ENCODE peak calls at places on chromosomes 6 and 20, in seven cellular contexts. H is lower leg skin; S is Daoy; E is epithelial cell of esophagus; G is effector CD4-positive, alpha-beta T cell; U is NCI-H187 treated with DMSO at 0.1 percent for 48 hours; D is body of pancreas. O is an unnamed sample.

GRCh38 chr20:32893878-32894483 is 35.3 kb downstream of the EFCAB8 start:
- DNase-seq in E (peak), U (no peak), G (no peak), S (peak), D (peak), H (no peak), O (no peak)

GRCh38 chr20:51862796-51863195 is 60.5 kb upstream of the SALL4 start:
- DNase-seq in D (no peak), U (no peak), H (no peak), S (peak), G (no peak), E (no peak), O (no peak)

GRCh38 chr6:24827162-24827561 is 28.4 kb upstream of the ARMH2 start:
- DNase-seq in E (peak), D (peak), S (no peak), H (no peak), U (no peak), G (no peak), O (no peak)

GRCh38 chr6:51618563-51618962 is 468.9 kb downstream of the PKHD1 start:
- DNase-seq in H (no peak), U (no peak), E (peak), S (no peak), D (no peak), G (no peak), O (no peak)

GRCh38 chr6:54860739-54861138 is 14.2 kb downstream of the FAM83B start:
- DNase-seq in S (peak), G (no peak), U (no peak), D (no peak), H (no peak), E (peak), O (no peak)

GRCh38 chr6:169232507-169232931 is 21.1 kb downstream of the THBS2 start:
- DNase-seq in U (no peak), S (no peak), H (peak), D (no peak), G (no peak), E (no peak), O (no peak)

GRCh38 chr6:16318538-16318937 is 80.2 kb downstream of the GMPR start:
- DNase-seq in U (no peak), S (peak), G (no peak), D (no peak), H (peak), E (peak), O (peak)

GRCh38 chr20:3696200-3696599 is 14.4 kb upstream of the ADAM33 start:
- DNase-seq in S (no peak), G (no peak), U (no peak), D (no peak), H (no peak), E (no peak), O (no peak)

GRCh38 chr6:109139109-109139508 is 43.8 kb downstream of the CEP57L1 start:
- DNase-seq in D (no peak), U (no peak), S (peak), E (peak), H (no peak), G (no peak), O (no peak)

GRCh38 chr6:25253371-25253770 is 25.8 kb upstream of the CARMIL1 start:
- DNase-seq in E (peak), G (no peak), S (no peak), H (no peak), D (no peak), U (no peak), O (no peak)

GRCh38 chr6:1885576-1886003 is 275.9 kb downstream of the FOXC1 start:
- DNase-seq in S (no peak), H (no peak), U (no peak), D (no peak), G (no peak), E (no peak), O (no peak)

GRCh38 chr6:43937236-43938177 is 167.5 kb downstream of the VEGFA start:
- DNase-seq in D (no peak), U (no peak), S (peak), G (no peak), E (no peak), H (no peak), O (no peak)

GRCh38 chr20:62723768-62724420 is 15.3 kb downstream of the NTSR1 start:
- DNase-seq in E (no peak), H (no peak), D (no peak), U (no peak), G (no peak), S (no peak), O (no peak)

GRCh38 chr6:126188271-126188909 is 151.5 kb upstream of the CENPW start:
- DNase-seq in G (no peak), D (no peak), S (peak), U (no peak), H (no peak), E (no peak), O (no peak)

GRCh38 chr20:17315491-17316231 is 88.8 kb downstream of the PCSK2 start:
- DNase-seq in U (no peak), S (peak), D (peak), G (no peak), E (no peak), H (no peak), O (no peak)

GRCh38 chr6:83309344-83309743 is 116.2 kb downstream of the RWDD2A start:
- DNase-seq in E (peak), S (no peak), H (no peak), U (no peak), D (no peak), G (no peak), O (no peak)

GRCh38 chr20:44401052-44401769 is 45.7 kb downstream of the HNF4A start:
- DNase-seq in G (no peak), D (no peak), H (no peak), E (no peak), S (no peak), U (no peak), O (no peak)

GRCh38 chr6:29926081-29926794 is 16.1 kb upstream of the HLA-A start:
- DNase-seq in G (no peak), E (peak), U (no peak), S (no peak), D (no peak), H (no peak), O (no peak)

GRCh38 chr6:137811121-137811911 is 55.7 kb upstream of the TNFAIP3 start:
- DNase-seq in G (peak), U (no peak), D (peak), H (peak), S (peak), E (peak), O (peak)